ENCODE peak calls at places on chromosomes 3 and 15, in ten cellular contexts. One of them, this sample, is unnamed.
A peak's percentile ranks its signal among the peaks of the same experiment; 100 is the strongest.

GRCh38 chr15:97235285-97235985 is 725.1 kb upstream of the ARRDC4 start:
- DNase-seq in stimulated activated CD4-positive, alpha-beta T cell treated with anti-CD3 and anti-CD28 coated beads, TNF-alpha, amount 100 ng/mL, for 24 hours: peak; percentile 15
- DNase-seq in nucleus accumbens: no peak
- DNase-seq in substantia nigra: no peak
- DNase-seq in GM04504: peak; percentile 19
- DNase-seq in brain microvascular endothelial cell: peak; percentile 51
- DNase-seq in stimulated activated CD8-positive, alpha-beta memory T cell treated with anti-CD3 and anti-CD28 coated beads, Interleukin-15, amount 100 ng/mL, for 4 hours: no peak
- DNase-seq in mucosa of gallbladder: peak; percentile 68
- DNase-seq in left cardiac atrium: peak; percentile 41
- DNase-seq in CD8-positive, alpha-beta memory T cell: no peak
- DNase-seq in this sample: no peak

GRCh38 chr3:139836656-139837464 is 98.1 kb upstream of the CLSTN2 start:
- DNase-seq in stimulated activated CD4-positive, alpha-beta T cell treated with anti-CD3 and anti-CD28 coated beads, TNF-alpha, amount 100 ng/mL, for 24 hours: no peak
- DNase-seq in nucleus accumbens: no peak
- DNase-seq in substantia nigra: no peak
- DNase-seq in GM04504: no peak
- DNase-seq in brain microvascular endothelial cell: no peak
- DNase-seq in stimulated activated CD8-positive, alpha-beta memory T cell treated with anti-CD3 and anti-CD28 coated beads, Interleukin-15, amount 100 ng/mL, for 4 hours: no peak
- DNase-seq in mucosa of gallbladder: no peak
- DNase-seq in left cardiac atrium: no peak
- DNase-seq in CD8-positive, alpha-beta memory T cell: no peak
- DNase-seq in this sample: no peak

GRCh38 chr3:65019412-65020093 is 331.8 kb upstream of the ADAMTS9 start:
- DNase-seq in stimulated activated CD4-positive, alpha-beta T cell treated with anti-CD3 and anti-CD28 coated beads, TNF-alpha, amount 100 ng/mL, for 24 hours: no peak
- DNase-seq in nucleus accumbens: no peak
- DNase-seq in substantia nigra: no peak
- DNase-seq in GM04504: no peak
- DNase-seq in brain microvascular endothelial cell: no peak
- DNase-seq in stimulated activated CD8-positive, alpha-beta memory T cell treated with anti-CD3 and anti-CD28 coated beads, Interleukin-15, amount 100 ng/mL, for 4 hours: no peak
- DNase-seq in mucosa of gallbladder: no peak
- DNase-seq in left cardiac atrium: no peak
- DNase-seq in CD8-positive, alpha-beta memory T cell: no peak
- DNase-seq in this sample: no peak

GRCh38 chr3:164458986-164459385 is 619.3 kb downstream of the SI start:
- DNase-seq in stimulated activated CD4-positive, alpha-beta T cell treated with anti-CD3 and anti-CD28 coated beads, TNF-alpha, amount 100 ng/mL, for 24 hours: no peak
- DNase-seq in nucleus accumbens: no peak
- DNase-seq in substantia nigra: no peak
- DNase-seq in GM04504: peak; percentile 77
- DNase-seq in brain microvascular endothelial cell: peak; percentile 91
- DNase-seq in stimulated activated CD8-positive, alpha-beta memory T cell treated with anti-CD3 and anti-CD28 coated beads, Interleukin-15, amount 100 ng/mL, for 4 hours: no peak
- DNase-seq in mucosa of gallbladder: no peak
- DNase-seq in left cardiac atrium: no peak
- DNase-seq in CD8-positive, alpha-beta memory T cell: no peak
- DNase-seq in this sample: no peak

GRCh38 chr15:39118510-39118909 is 462.4 kb upstream of the THBS1 start:
- DNase-seq in stimulated activated CD4-positive, alpha-beta T cell treated with anti-CD3 and anti-CD28 coated beads, TNF-alpha, amount 100 ng/mL, for 24 hours: no peak
- DNase-seq in nucleus accumbens: no peak
- DNase-seq in substantia nigra: no peak
- DNase-seq in GM04504: peak; percentile 91
- DNase-seq in brain microvascular endothelial cell: peak; percentile 52
- DNase-seq in stimulated activated CD8-positive, alpha-beta memory T cell treated with anti-CD3 and anti-CD28 coated beads, Interleukin-15, amount 100 ng/mL, for 4 hours: no peak
- DNase-seq in mucosa of gallbladder: no peak
- DNase-seq in left cardiac atrium: no peak
- DNase-seq in CD8-positive, alpha-beta memory T cell: no peak
- DNase-seq in this sample: no peak

GRCh38 chr15:55661431-55661830 is 73.3 kb upstream of the PYGO1 start:
- DNase-seq in stimulated activated CD4-positive, alpha-beta T cell treated with anti-CD3 and anti-CD28 coated beads, TNF-alpha, amount 100 ng/mL, for 24 hours: no peak
- DNase-seq in nucleus accumbens: no peak
- DNase-seq in substantia nigra: no peak
- DNase-seq in GM04504: no peak
- DNase-seq in brain microvascular endothelial cell: peak; percentile 25
- DNase-seq in stimulated activated CD8-positive, alpha-beta memory T cell treated with anti-CD3 and anti-CD28 coated beads, Interleukin-15, amount 100 ng/mL, for 4 hours: no peak
- DNase-seq in mucosa of gallbladder: no peak
- DNase-seq in left cardiac atrium: no peak
- DNase-seq in CD8-positive, alpha-beta memory T cell: no peak
- DNase-seq in this sample: no peak

GRCh38 chr3:31227152-31227581 is 305.6 kb upstream of the STT3B start:
- DNase-seq in stimulated activated CD4-positive, alpha-beta T cell treated with anti-CD3 and anti-CD28 coated beads, TNF-alpha, amount 100 ng/mL, for 24 hours: no peak
- DNase-seq in nucleus accumbens: no peak
- DNase-seq in substantia nigra: no peak
- DNase-seq in GM04504: no peak
- DNase-seq in brain microvascular endothelial cell: no peak
- DNase-seq in stimulated activated CD8-positive, alpha-beta memory T cell treated with anti-CD3 and anti-CD28 coated beads, Interleukin-15, amount 100 ng/mL, for 4 hours: no peak
- DNase-seq in mucosa of gallbladder: no peak
- DNase-seq in left cardiac atrium: no peak
- DNase-seq in CD8-positive, alpha-beta memory T cell: no peak
- DNase-seq in this sample: no peak

GRCh38 chr3:141412087-141412935 is 44.0 kb downstream of the ZBTB38 start:
- DNase-seq in stimulated activated CD4-positive, alpha-beta T cell treated with anti-CD3 and anti-CD28 coated beads, TNF-alpha, amount 100 ng/mL, for 24 hours: no peak
- DNase-seq in nucleus accumbens: no peak
- DNase-seq in substantia nigra: no peak
- DNase-seq in GM04504: peak; percentile 85
- DNase-seq in brain microvascular endothelial cell: peak; percentile 90
- DNase-seq in stimulated activated CD8-positive, alpha-beta memory T cell treated with anti-CD3 and anti-CD28 coated beads, Interleukin-15, amount 100 ng/mL, for 4 hours: no peak
- DNase-seq in mucosa of gallbladder: peak; percentile 57
- DNase-seq in left cardiac atrium: peak; percentile 46
- DNase-seq in CD8-positive, alpha-beta memory T cell: peak; percentile 35
- DNase-seq in this sample: peak; percentile 38

GRCh38 chr3:195180490-195181106 is 90.4 kb downstream of the XXYLT1 start:
- DNase-seq in stimulated activated CD4-positive, alpha-beta T cell treated with anti-CD3 and anti-CD28 coated beads, TNF-alpha, amount 100 ng/mL, for 24 hours: no peak
- DNase-seq in nucleus accumbens: no peak
- DNase-seq in substantia nigra: no peak
- DNase-seq in GM04504: no peak
- DNase-seq in brain microvascular endothelial cell: no peak
- DNase-seq in stimulated activated CD8-positive, alpha-beta memory T cell treated with anti-CD3 and anti-CD28 coated beads, Interleukin-15, amount 100 ng/mL, for 4 hours: no peak
- DNase-seq in mucosa of gallbladder: no peak
- DNase-seq in left cardiac atrium: no peak
- DNase-seq in CD8-positive, alpha-beta memory T cell: no peak
- DNase-seq in this sample: no peak

GRCh38 chr15:40272713-40273056 is 10.2 kb downstream of the ANKRD63 start:
- DNase-seq in stimulated activated CD4-positive, alpha-beta T cell treated with anti-CD3 and anti-CD28 coated beads, TNF-alpha, amount 100 ng/mL, for 24 hours: no peak
- DNase-seq in nucleus accumbens: peak; percentile 13
- DNase-seq in substantia nigra: no peak
- DNase-seq in GM04504: no peak
- DNase-seq in brain microvascular endothelial cell: no peak
- DNase-seq in stimulated activated CD8-positive, alpha-beta memory T cell treated with anti-CD3 and anti-CD28 coated beads, Interleukin-15, amount 100 ng/mL, for 4 hours: no peak
- DNase-seq in mucosa of gallbladder: no peak
- DNase-seq in left cardiac atrium: no peak
- DNase-seq in CD8-positive, alpha-beta memory T cell: no peak
- DNase-seq in this sample: no peak

GRCh38 chr15:80698636-80699035 is 3.5 kb downstream of the ABHD17C start:
- DNase-seq in stimulated activated CD4-positive, alpha-beta T cell treated with anti-CD3 and anti-CD28 coated beads, TNF-alpha, amount 100 ng/mL, for 24 hours: no peak
- DNase-seq in nucleus accumbens: no peak
- DNase-seq in substantia nigra: no peak
- DNase-seq in GM04504: no peak
- DNase-seq in brain microvascular endothelial cell: peak; percentile 32
- DNase-seq in stimulated activated CD8-positive, alpha-beta memory T cell treated with anti-CD3 and anti-CD28 coated beads, Interleukin-15, amount 100 ng/mL, for 4 hours: no peak
- DNase-seq in mucosa of gallbladder: no peak
- DNase-seq in left cardiac atrium: no peak
- DNase-seq in CD8-positive, alpha-beta memory T cell: no peak
- DNase-seq in this sample: no peak

GRCh38 chr3:37290551-37290950 is 116.2 kb upstream of the LRRFIP2 start:
- DNase-seq in stimulated activated CD4-positive, alpha-beta T cell treated with anti-CD3 and anti-CD28 coated beads, TNF-alpha, amount 100 ng/mL, for 24 hours: no peak
- DNase-seq in nucleus accumbens: no peak
- DNase-seq in substantia nigra: no peak
- DNase-seq in GM04504: no peak
- DNase-seq in brain microvascular endothelial cell: no peak
- DNase-seq in stimulated activated CD8-positive, alpha-beta memory T cell treated with anti-CD3 and anti-CD28 coated beads, Interleukin-15, amount 100 ng/mL, for 4 hours: no peak
- DNase-seq in mucosa of gallbladder: no peak
- DNase-seq in left cardiac atrium: no peak
- DNase-seq in CD8-positive, alpha-beta memory T cell: no peak
- DNase-seq in this sample: no peak

GRCh38 chr3:184789314-184789998 is 22.5 kb upstream of the VPS8 start:
- DNase-seq in stimulated activated CD4-positive, alpha-beta T cell treated with anti-CD3 and anti-CD28 coated beads, TNF-alpha, amount 100 ng/mL, for 24 hours: no peak
- DNase-seq in nucleus accumbens: no peak
- DNase-seq in substantia nigra: no peak
- DNase-seq in GM04504: no peak
- DNase-seq in brain microvascular endothelial cell: no peak
- DNase-seq in stimulated activated CD8-positive, alpha-beta memory T cell treated with anti-CD3 and anti-CD28 coated beads, Interleukin-15, amount 100 ng/mL, for 4 hours: no peak
- DNase-seq in mucosa of gallbladder: no peak
- DNase-seq in left cardiac atrium: no peak
- DNase-seq in CD8-positive, alpha-beta memory T cell: no peak
- DNase-seq in this sample: no peak

GRCh38 chr15:39692464-39693327 is 89.9 kb downstream of the FSIP1 start:
- DNase-seq in stimulated activated CD4-positive, alpha-beta T cell treated with anti-CD3 and anti-CD28 coated beads, TNF-alpha, amount 100 ng/mL, for 24 hours: no peak
- DNase-seq in nucleus accumbens: peak; percentile 26
- DNase-seq in substantia nigra: peak; percentile 37
- DNase-seq in GM04504: no peak
- DNase-seq in brain microvascular endothelial cell: no peak
- DNase-seq in stimulated activated CD8-positive, alpha-beta memory T cell treated with anti-CD3 and anti-CD28 coated beads, Interleukin-15, amount 100 ng/mL, for 4 hours: no peak
- DNase-seq in mucosa of gallbladder: no peak
- DNase-seq in left cardiac atrium: no peak
- DNase-seq in CD8-positive, alpha-beta memory T cell: no peak
- DNase-seq in this sample: no peak

GRCh38 chr3:141452045-141452444 is 34.8 kb upstream of the RASA2 start:
- DNase-seq in stimulated activated CD4-positive, alpha-beta T cell treated with anti-CD3 and anti-CD28 coated beads, TNF-alpha, amount 100 ng/mL, for 24 hours: no peak
- DNase-seq in nucleus accumbens: no peak
- DNase-seq in substantia nigra: no peak
- DNase-seq in GM04504: no peak
- DNase-seq in brain microvascular endothelial cell: peak; percentile 65
- DNase-seq in stimulated activated CD8-positive, alpha-beta memory T cell treated with anti-CD3 and anti-CD28 coated beads, Interleukin-15, amount 100 ng/mL, for 4 hours: no peak
- DNase-seq in mucosa of gallbladder: no peak
- DNase-seq in left cardiac atrium: no peak
- DNase-seq in CD8-positive, alpha-beta memory T cell: no peak
- DNase-seq in this sample: no peak

GRCh38 chr3:72453686-72454085 is 394.6 kb downstream of the SHQ1 start:
- DNase-seq in stimulated activated CD4-positive, alpha-beta T cell treated with anti-CD3 and anti-CD28 coated beads, TNF-alpha, amount 100 ng/mL, for 24 hours: no peak
- DNase-seq in nucleus accumbens: no peak
- DNase-seq in substantia nigra: no peak
- DNase-seq in GM04504: no peak
- DNase-seq in brain microvascular endothelial cell: no peak
- DNase-seq in stimulated activated CD8-positive, alpha-beta memory T cell treated with anti-CD3 and anti-CD28 coated beads, Interleukin-15, amount 100 ng/mL, for 4 hours: no peak
- DNase-seq in mucosa of gallbladder: no peak
- DNase-seq in left cardiac atrium: no peak
- DNase-seq in CD8-positive, alpha-beta memory T cell: no peak
- DNase-seq in this sample: no peak

GRCh38 chr3:72812201-72812600 is 36.0 kb downstream of the SHQ1 start:
- DNase-seq in stimulated activated CD4-positive, alpha-beta T cell treated with anti-CD3 and anti-CD28 coated beads, TNF-alpha, amount 100 ng/mL, for 24 hours: no peak
- DNase-seq in nucleus accumbens: no peak
- DNase-seq in substantia nigra: no peak
- DNase-seq in GM04504: no peak
- DNase-seq in brain microvascular endothelial cell: no peak
- DNase-seq in stimulated activated CD8-positive, alpha-beta memory T cell treated with anti-CD3 and anti-CD28 coated beads, Interleukin-15, amount 100 ng/mL, for 4 hours: no peak
- DNase-seq in mucosa of gallbladder: no peak
- DNase-seq in left cardiac atrium: no peak
- DNase-seq in CD8-positive, alpha-beta memory T cell: no peak
- DNase-seq in this sample: no peak

GRCh38 chr3:40186508-40186907 is 123.0 kb upstream of the EIF1B start:
- DNase-seq in stimulated activated CD4-positive, alpha-beta T cell treated with anti-CD3 and anti-CD28 coated beads, TNF-alpha, amount 100 ng/mL, for 24 hours: no peak
- DNase-seq in nucleus accumbens: no peak
- DNase-seq in substantia nigra: no peak
- DNase-seq in GM04504: no peak
- DNase-seq in brain microvascular endothelial cell: no peak
- DNase-seq in stimulated activated CD8-positive, alpha-beta memory T cell treated with anti-CD3 and anti-CD28 coated beads, Interleukin-15, amount 100 ng/mL, for 4 hours: no peak
- DNase-seq in mucosa of gallbladder: peak; percentile 75
- DNase-seq in left cardiac atrium: no peak
- DNase-seq in CD8-positive, alpha-beta memory T cell: no peak
- DNase-seq in this sample: no peak

GRCh38 chr3:158103131-158103955 is 2.9 kb downstream of the SHOX2 start:
- DNase-seq in stimulated activated CD4-positive, alpha-beta T cell treated with anti-CD3 and anti-CD28 coated beads, TNF-alpha, amount 100 ng/mL, for 24 hours: no peak
- DNase-seq in nucleus accumbens: no peak
- DNase-seq in substantia nigra: no peak
- DNase-seq in GM04504: no peak
- DNase-seq in brain microvascular endothelial cell: no peak
- DNase-seq in stimulated activated CD8-positive, alpha-beta memory T cell treated with anti-CD3 and anti-CD28 coated beads, Interleukin-15, amount 100 ng/mL, for 4 hours: no peak
- DNase-seq in mucosa of gallbladder: no peak
- DNase-seq in left cardiac atrium: peak; percentile 54
- DNase-seq in CD8-positive, alpha-beta memory T cell: no peak
- DNase-seq in this sample: no peak

GRCh38 chr3:13822042-13822441 is 57.8 kb downstream of the WNT7A start:
- DNase-seq in stimulated activated CD4-positive, alpha-beta T cell treated with anti-CD3 and anti-CD28 coated beads, TNF-alpha, amount 100 ng/mL, for 24 hours: no peak
- DNase-seq in nucleus accumbens: no peak
- DNase-seq in substantia nigra: no peak
- DNase-seq in GM04504: no peak
- DNase-seq in brain microvascular endothelial cell: peak; percentile 4
- DNase-seq in stimulated activated CD8-positive, alpha-beta memory T cell treated with anti-CD3 and anti-CD28 coated beads, Interleukin-15, amount 100 ng/mL, for 4 hours: no peak
- DNase-seq in mucosa of gallbladder: no peak
- DNase-seq in left cardiac atrium: no peak
- DNase-seq in CD8-positive, alpha-beta memory T cell: no peak
- DNase-seq in this sample: no peak

GRCh38 chr3:52895416-52895815 is 1.9 kb downstream of the STIMATE start:
- DNase-seq in stimulated activated CD4-positive, alpha-beta T cell treated with anti-CD3 and anti-CD28 coated beads, TNF-alpha, amount 100 ng/mL, for 24 hours: peak; percentile 30
- DNase-seq in nucleus accumbens: no peak
- DNase-seq in substantia nigra: no peak
- DNase-seq in GM04504: no peak
- DNase-seq in brain microvascular endothelial cell: no peak
- DNase-seq in stimulated activated CD8-positive, alpha-beta memory T cell treated with anti-CD3 and anti-CD28 coated beads, Interleukin-15, amount 100 ng/mL, for 4 hours: no peak
- DNase-seq in mucosa of gallbladder: no peak
- DNase-seq in left cardiac atrium: no peak
- DNase-seq in CD8-positive, alpha-beta memory T cell: no peak
- DNase-seq in this sample: no peak

GRCh38 chr3:50331364-50331907 is 3.4 kb upstream of the TUSC2 start:
- DNase-seq in stimulated activated CD4-positive, alpha-beta T cell treated with anti-CD3 and anti-CD28 coated beads, TNF-alpha, amount 100 ng/mL, for 24 hours: no peak
- DNase-seq in nucleus accumbens: no peak
- DNase-seq in substantia nigra: no peak
- DNase-seq in GM04504: no peak
- DNase-seq in brain microvascular endothelial cell: no peak
- DNase-seq in stimulated activated CD8-positive, alpha-beta memory T cell treated with anti-CD3 and anti-CD28 coated beads, Interleukin-15, amount 100 ng/mL, for 4 hours: no peak
- DNase-seq in mucosa of gallbladder: no peak
- DNase-seq in left cardiac atrium: no peak
- DNase-seq in CD8-positive, alpha-beta memory T cell: no peak
- DNase-seq in this sample: no peak

GRCh38 chr15:74889882-74890768 is at the start of gene MPI:
- DNase-seq in stimulated activated CD4-positive, alpha-beta T cell treated with anti-CD3 and anti-CD28 coated beads, TNF-alpha, amount 100 ng/mL, for 24 hours: peak; percentile 90
- DNase-seq in nucleus accumbens: peak; percentile 80
- DNase-seq in substantia nigra: peak; percentile 45
- DNase-seq in GM04504: no peak
- DNase-seq in brain microvascular endothelial cell: peak; percentile 73
- DNase-seq in stimulated activated CD8-positive, alpha-beta memory T cell treated with anti-CD3 and anti-CD28 coated beads, Interleukin-15, amount 100 ng/mL, for 4 hours: peak; percentile 71
- DNase-seq in mucosa of gallbladder: peak; percentile 84
- DNase-seq in left cardiac atrium: peak; percentile 91
- DNase-seq in CD8-positive, alpha-beta memory T cell: peak; percentile 75
- DNase-seq in this sample: peak; percentile 64

GRCh38 chr3:42036483-42036823 is 54.7 kb upstream of the TRAK1 start:
- DNase-seq in stimulated activated CD4-positive, alpha-beta T cell treated with anti-CD3 and anti-CD28 coated beads, TNF-alpha, amount 100 ng/mL, for 24 hours: no peak
- DNase-seq in nucleus accumbens: no peak
- DNase-seq in substantia nigra: no peak
- DNase-seq in GM04504: peak; percentile 89
- DNase-seq in brain microvascular endothelial cell: peak; percentile 92
- DNase-seq in stimulated activated CD8-positive, alpha-beta memory T cell treated with anti-CD3 and anti-CD28 coated beads, Interleukin-15, amount 100 ng/mL, for 4 hours: no peak
- DNase-seq in mucosa of gallbladder: no peak
- DNase-seq in left cardiac atrium: no peak
- DNase-seq in CD8-positive, alpha-beta memory T cell: no peak
- DNase-seq in this sample: no peak

GRCh38 chr15:85649372-85649771 is 145.4 kb downstream of the KLHL25 start:
- DNase-seq in stimulated activated CD4-positive, alpha-beta T cell treated with anti-CD3 and anti-CD28 coated beads, TNF-alpha, amount 100 ng/mL, for 24 hours: no peak
- DNase-seq in nucleus accumbens: no peak
- DNase-seq in substantia nigra: no peak
- DNase-seq in GM04504: no peak
- DNase-seq in brain microvascular endothelial cell: peak; percentile 86
- DNase-seq in stimulated activated CD8-positive, alpha-beta memory T cell treated with anti-CD3 and anti-CD28 coated beads, Interleukin-15, amount 100 ng/mL, for 4 hours: no peak
- DNase-seq in mucosa of gallbladder: no peak
- DNase-seq in left cardiac atrium: no peak
- DNase-seq in CD8-positive, alpha-beta memory T cell: no peak
- DNase-seq in this sample: no peak

GRCh38 chr3:152071924-152072323 is 196.8 kb upstream of the MBNL1 start:
- DNase-seq in stimulated activated CD4-positive, alpha-beta T cell treated with anti-CD3 and anti-CD28 coated beads, TNF-alpha, amount 100 ng/mL, for 24 hours: no peak
- DNase-seq in nucleus accumbens: no peak
- DNase-seq in substantia nigra: no peak
- DNase-seq in GM04504: no peak
- DNase-seq in brain microvascular endothelial cell: peak; percentile 47
- DNase-seq in stimulated activated CD8-positive, alpha-beta memory T cell treated with anti-CD3 and anti-CD28 coated beads, Interleukin-15, amount 100 ng/mL, for 4 hours: no peak
- DNase-seq in mucosa of gallbladder: no peak
- DNase-seq in left cardiac atrium: no peak
- DNase-seq in CD8-positive, alpha-beta memory T cell: no peak
- DNase-seq in this sample: no peak

GRCh38 chr3:8574670-8575322 is 69.8 kb downstream of the SSUH2 start:
- DNase-seq in stimulated activated CD4-positive, alpha-beta T cell treated with anti-CD3 and anti-CD28 coated beads, TNF-alpha, amount 100 ng/mL, for 24 hours: no peak
- DNase-seq in nucleus accumbens: no peak
- DNase-seq in substantia nigra: no peak
- DNase-seq in GM04504: no peak
- DNase-seq in brain microvascular endothelial cell: no peak
- DNase-seq in stimulated activated CD8-positive, alpha-beta memory T cell treated with anti-CD3 and anti-CD28 coated beads, Interleukin-15, amount 100 ng/mL, for 4 hours: no peak
- DNase-seq in mucosa of gallbladder: no peak
- DNase-seq in left cardiac atrium: no peak
- DNase-seq in CD8-positive, alpha-beta memory T cell: no peak
- DNase-seq in this sample: no peak

GRCh38 chr15:72970965-72971746 is 81.1 kb upstream of the NEO1 start:
- DNase-seq in stimulated activated CD4-positive, alpha-beta T cell treated with anti-CD3 and anti-CD28 coated beads, TNF-alpha, amount 100 ng/mL, for 24 hours: no peak
- DNase-seq in nucleus accumbens: no peak
- DNase-seq in substantia nigra: no peak
- DNase-seq in GM04504: no peak
- DNase-seq in brain microvascular endothelial cell: peak; percentile 25
- DNase-seq in stimulated activated CD8-positive, alpha-beta memory T cell treated with anti-CD3 and anti-CD28 coated beads, Interleukin-15, amount 100 ng/mL, for 4 hours: no peak
- DNase-seq in mucosa of gallbladder: no peak
- DNase-seq in left cardiac atrium: no peak
- DNase-seq in CD8-positive, alpha-beta memory T cell: no peak
- DNase-seq in this sample: no peak

This sample was measured in T-helper 1 cell.